ENCODE peak calls at places on chromosomes 16 and 17, in five cellular contexts. Q is adrenal gland, A is heart right ventricle, N is dorsolateral prefrontal cortex, U is cardiac fibroblast. F is an unnamed sample.

GRCh38 chr17:63703556-63704258 is 3.8 kb upstream of the LIMD2 start:
- DNase-seq in A (no peak), U (no peak), N (no peak), Q (no peak), F (no peak)

GRCh38 chr16:46848768-46849764 is 18.1 kb upstream of the C16orf87 start:
- DNase-seq in U (no peak), N (no peak), Q (no peak), A (no peak), F (no peak)

GRCh38 chr17:63834431-63835166 is 7.1 kb upstream of the FTSJ3 start:
- DNase-seq in A (no peak), U (peak; percentile 78), N (peak; percentile 80), Q (peak; percentile 65), F (peak; percentile 71)

GRCh38 chr17:38511126-38512108 is 83.2 kb downstream of the ARHGAP23 start:
- DNase-seq in Q (no peak), U (peak; percentile 55), A (no peak), N (no peak), F (peak; percentile 37)

GRCh38 chr16:12547608-12547922 is 256.1 kb downstream of the CPPED1 start:
- DNase-seq in A (no peak), Q (no peak), N (no peak), U (no peak), F (no peak)

GRCh38 chr17:57991537-57991936 is 3.5 kb upstream of the VEZF1 start:
- DNase-seq in Q (no peak), N (no peak), A (no peak), U (no peak), F (no peak)

GRCh38 chr16:6165330-6165984 is 1067.9 kb upstream of the EEF2KMT start:
- DNase-seq in U (no peak), N (no peak), Q (no peak), A (no peak), F (no peak)

GRCh38 chr17:48439875-48440505 is 10.0 kb upstream of the SKAP1 start:
- DNase-seq in Q (peak; percentile 40), U (peak; percentile 7), N (no peak), A (no peak), F (no peak)

GRCh38 chr16:70453891-70454220 is 539 bp upstream of the FCSK start:
- DNase-seq in U (no peak), A (no peak), Q (peak; percentile 42), N (no peak), F (no peak)

GRCh38 chr16:82156761-82157654 is 13.0 kb downstream of the MPHOSPH6 start:
- DNase-seq in U (peak; percentile 79), N (no peak), A (no peak), Q (no peak), F (peak; percentile 99)

GRCh38 chr16:4683255-4684029 is 9.9 kb upstream of the NUDT16L1 start:
- DNase-seq in Q (no peak), A (peak; percentile 10), U (no peak), N (no peak), F (no peak)

GRCh38 chr17:61753696-61754095 is 109.6 kb downstream of the BRIP1 start:
- DNase-seq in A (no peak), U (no peak), Q (no peak), N (no peak), F (no peak)

GRCh38 chr16:88941051-88941932 is 35.7 kb downstream of the CBFA2T3 start:
- DNase-seq in Q (no peak), A (peak; percentile 64), N (no peak), U (no peak), F (no peak)

GRCh38 chr17:34011599-34011998 is 243.5 kb upstream of the CCL2 start:
- DNase-seq in U (no peak), Q (no peak), N (no peak), A (no peak), F (no peak)

GRCh38 chr16:13883266-13883665 is 36.7 kb upstream of the ERCC4 start:
- DNase-seq in A (no peak), Q (no peak), N (no peak), U (no peak), F (peak; percentile 19)

GRCh38 chr17:75110307-75110937 is 653 bp downstream of the ARMC7 start:
- DNase-seq in U (peak; percentile 22), N (no peak), A (no peak), Q (no peak), F (no peak)

GRCh38 chr17:29138991-29139682 is 41.1 kb downstream of the MYO18A start:
- DNase-seq in N (no peak), A (peak; percentile 68), Q (peak; percentile 54), U (no peak), F (no peak)

GRCh38 chr17:80376531-80376930 is 38.4 kb upstream of the ENDOV start:
- DNase-seq in U (no peak), N (no peak), Q (no peak), A (no peak), F (no peak)

GRCh38 chr17:78722101-78722761 is 59.8 kb downstream of the CYTH1 start:
- DNase-seq in N (peak; percentile 69), U (no peak), Q (no peak), A (peak; percentile 38), F (no peak)

GRCh38 chr17:2368383-2368782 is 31.1 kb downstream of the SGSM2 start:
- DNase-seq in A (no peak), U (no peak), Q (no peak), N (no peak), F (no peak)

GRCh38 chr17:4327638-4328037 is 38.8 kb downstream of the UBE2G1 start:
- DNase-seq in U (no peak), Q (peak; percentile 23), A (no peak), N (no peak), F (peak; percentile 54)

GRCh38 chr17:40464392-40464855 is 21.2 kb downstream of the IGFBP4 start:
- DNase-seq in N (no peak), U (peak; percentile 61), A (no peak), Q (no peak), F (no peak)

GRCh38 chr16:1300664-1301476 is 8.6 kb upstream of the UBE2I start:
- DNase-seq in Q (peak; percentile 77), N (peak; percentile 31), U (peak; percentile 59), A (peak; percentile 74), F (peak; percentile 38)

GRCh38 chr16:87459833-87460232 is 33.0 kb downstream of the ZCCHC14 start:
- DNase-seq in N (no peak), Q (no peak), U (no peak), A (no peak), F (no peak)

GRCh38 chr16:57801098-57801855 is 1.0 kb downstream of the KIFC3 start:
- DNase-seq in N (no peak), A (no peak), Q (peak; percentile 49), U (peak; percentile 70), F (peak; percentile 73)

DNA sequence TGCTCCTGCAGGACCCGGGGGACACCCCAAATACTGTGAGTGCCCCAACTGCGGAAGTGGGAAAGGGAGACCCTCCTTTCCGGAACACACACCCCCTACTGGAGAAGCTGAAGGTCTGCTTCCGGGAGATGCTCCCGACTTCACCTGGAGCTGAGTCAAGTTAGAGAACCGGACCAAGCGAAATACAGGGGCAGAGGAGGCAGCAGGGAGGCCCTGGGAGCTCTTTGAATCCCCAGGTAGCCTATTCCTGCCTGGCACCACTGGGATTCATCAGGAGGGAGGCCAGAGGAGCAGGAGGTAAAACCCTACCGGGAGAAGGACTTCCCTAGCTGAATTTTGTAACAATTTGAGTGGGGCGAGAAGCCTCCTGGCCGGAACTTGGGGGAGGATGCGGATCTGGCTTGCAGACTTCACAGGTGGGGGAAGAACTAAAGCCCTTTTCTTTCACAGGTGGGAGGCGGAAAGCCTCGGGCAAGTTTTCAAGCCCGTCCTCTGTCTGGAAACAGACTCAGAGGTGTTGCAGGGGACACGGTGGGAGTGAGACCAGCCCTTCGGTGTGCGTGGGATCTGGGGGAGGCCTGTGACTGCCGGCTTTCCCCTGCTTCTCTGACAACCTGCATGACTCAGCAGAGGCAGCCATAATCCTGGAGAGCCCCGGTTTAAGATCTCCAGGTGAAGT is 22.4 kb upstream of the TEKT1 start:
- DNase-seq in N (peak; percentile 22), Q (no peak), A (no peak), U (no peak), F (no peak)
- H3K4me3 ChIP-seq in N (peak overlapping the region; percentile 12), Q (no peak overlapping the region), A (no peak overlapping the region), U (no peak overlapping the region), F (no peak overlapping the region)

GRCh38 chr17:36773039-36773438 is 164.2 kb upstream of the LHX1 start:
- DNase-seq in U (no peak), N (no peak), A (no peak), Q (no peak), F (no peak)
- TF ChIP-seq CTCF in U (no peak), N (no peak), A (no peak), Q (no peak), F (no peak)

GRCh38 chr16:41439-42068 is 11.9 kb downstream of the POLR3K start:
- DNase-seq in N (no peak), U (no peak), A (no peak), Q (no peak), F (no peak)

GRCh38 chr16:37511-37910 is 15.9 kb downstream of the POLR3K start:
- DNase-seq in A (no peak), U (no peak), N (peak; percentile 10), Q (no peak), F (no peak)

GRCh38 chr16:36336-36984 is 16.9 kb downstream of the POLR3K start:
- DNase-seq in U (no peak), N (peak; percentile 6), A (no peak), Q (no peak), F (no peak)

GRCh38 chr16:42069-42457 is 11.3 kb downstream of the POLR3K start:
- DNase-seq in N (no peak), Q (no peak), A (no peak), U (no peak), F (no peak)

GRCh38 chr16:38941-39892 is 14.2 kb downstream of the POLR3K start:
- DNase-seq in A (no peak), Q (no peak), N (no peak), U (no peak), F (no peak)
- H3K4me3 ChIP-seq in A (no peak overlapping the region), Q (no peak overlapping the region), N (no peak overlapping the region), U (no peak overlapping the region), F (no peak overlapping the region)

GRCh38 chr16:55062446-55062845 is 131.8 kb downstream of the IRX5 start:
- DNase-seq in N (no peak), Q (no peak), A (no peak), U (no peak), F (no peak)
- TF ChIP-seq CTCF in N (no peak), Q (no peak), A (no peak), U (no peak), F (no peak)

GRCh38 chr17:66964083-66964771 is at the start of gene CACNG4:
- DNase-seq in A (no peak), N (no peak), U (no peak), Q (no peak), F (no peak)
- H3K4me3 ChIP-seq in A (no peak within 1 kb of the TSS), N (peak within 1 kb of the TSS; percentile 45), U (peak within 1 kb of the TSS; percentile 24), Q (no peak within 1 kb of the TSS), F (peak within 1 kb of the TSS; percentile 23)

GRCh38 chr16:24906199-24906808 is 60.5 kb downstream of the SLC5A11 start:
- DNase-seq in U (peak; percentile 51), N (no peak), Q (no peak), A (no peak), F (peak; percentile 26)
- TF ChIP-seq CTCF in U (peak; percentile 40), N (peak; percentile 48), Q (peak; percentile 54), A (peak; percentile 21), F (peak; percentile 51)

GRCh38 chr16:27273330-27273669 is 4.7 kb upstream of the NSMCE1 start:
- DNase-seq in N (no peak), A (no peak), Q (no peak), U (no peak), F (no peak)
- H3K4me3 ChIP-seq in N (no peak overlapping the region), A (no peak overlapping the region), Q (no peak overlapping the region), U (no peak overlapping the region), F (no peak overlapping the region)

F was measured in fibroblast of villous mesenchyme.